ENCODE peak calls at places on chromosomes 4 and X, in five cellular contexts. One of them, this sample, is unnamed.

GRCh38 chrX:65744965-65745364 is 77.5 kb downstream of the MSN start:
- DNase-seq in esophagus muscularis mucosa: no peak
- DNase-seq in SK-N-SH: no peak
- DNase-seq in transverse colon: no peak
- DNase-seq in breast epithelium: no peak
- DNase-seq in this sample: no peak

GRCh38 chr4:17785858-17786257 is 4.4 kb upstream of the FAM184B start:
- DNase-seq in esophagus muscularis mucosa: no peak
- DNase-seq in SK-N-SH: no peak
- DNase-seq in transverse colon: no peak
- DNase-seq in breast epithelium: no peak
- DNase-seq in this sample: no peak

GRCh38 chr4:78145622-78146021 is 88.5 kb downstream of the FRAS1 start:
- DNase-seq in esophagus muscularis mucosa: no peak
- DNase-seq in SK-N-SH: no peak
- DNase-seq in transverse colon: no peak
- DNase-seq in breast epithelium: no peak
- DNase-seq in this sample: no peak

GRCh38 chrX:1283093-1283492 is 14.5 kb downstream of the CSF2RA start:
- DNase-seq in esophagus muscularis mucosa: no peak
- DNase-seq in SK-N-SH: no peak
- DNase-seq in transverse colon: no peak
- DNase-seq in breast epithelium: no peak
- DNase-seq in this sample: no peak

GRCh38 chr4:76208005-76208765 is 5.4 kb downstream of the SCARB2 start:
- DNase-seq in esophagus muscularis mucosa: peak; percentile 94
- DNase-seq in SK-N-SH: peak; percentile 32
- DNase-seq in transverse colon: peak; percentile 82
- DNase-seq in breast epithelium: peak; percentile 63
- DNase-seq in this sample: peak; percentile 93

GRCh38 chr4:16865209-16865896 is 33.1 kb downstream of the LDB2 start:
- DNase-seq in esophagus muscularis mucosa: no peak
- DNase-seq in SK-N-SH: no peak
- DNase-seq in transverse colon: no peak
- DNase-seq in breast epithelium: no peak
- DNase-seq in this sample: no peak

GRCh38 chr4:112766422-112766821 is 129.5 kb downstream of the LARP7 start:
- DNase-seq in esophagus muscularis mucosa: no peak
- DNase-seq in SK-N-SH: no peak
- DNase-seq in transverse colon: no peak
- DNase-seq in breast epithelium: no peak
- DNase-seq in this sample: no peak

GRCh38 chrX:13664026-13664425 is 11.1 kb downstream of the TCEANC start:
- DNase-seq in esophagus muscularis mucosa: no peak
- DNase-seq in SK-N-SH: no peak
- DNase-seq in transverse colon: no peak
- DNase-seq in breast epithelium: no peak
- DNase-seq in this sample: no peak

GRCh38 chr4:30380404-30380998 is 339.7 kb upstream of the PCDH7 start:
- DNase-seq in esophagus muscularis mucosa: no peak
- DNase-seq in SK-N-SH: peak; percentile 17
- DNase-seq in transverse colon: peak; percentile 28
- DNase-seq in breast epithelium: no peak
- DNase-seq in this sample: no peak

GRCh38 chr4:186018261-186018660 is 50.7 kb upstream of the TLR3 start:
- DNase-seq in esophagus muscularis mucosa: no peak
- DNase-seq in SK-N-SH: no peak
- DNase-seq in transverse colon: no peak
- DNase-seq in breast epithelium: no peak
- DNase-seq in this sample: no peak

GRCh38 chr4:152970102-152970820 is 34.1 kb downstream of the FHDC1 start:
- DNase-seq in esophagus muscularis mucosa: no peak
- DNase-seq in SK-N-SH: no peak
- DNase-seq in transverse colon: no peak
- DNase-seq in breast epithelium: no peak
- DNase-seq in this sample: no peak

GRCh38 chr4:6489962-6490361 is 17.5 kb upstream of the PPP2R2C start:
- DNase-seq in esophagus muscularis mucosa: peak; percentile 39
- DNase-seq in SK-N-SH: no peak
- DNase-seq in transverse colon: no peak
- DNase-seq in breast epithelium: peak; percentile 33
- DNase-seq in this sample: no peak

GRCh38 chr4:15455290-15455689 is 14.4 kb upstream of the CC2D2A start:
- DNase-seq in esophagus muscularis mucosa: peak; percentile 92
- DNase-seq in SK-N-SH: no peak
- DNase-seq in transverse colon: peak; percentile 11
- DNase-seq in breast epithelium: no peak
- DNase-seq in this sample: peak; percentile 89

GRCh38 chr4:103018391-103019318 is 850 bp downstream of the SLC9B1 start:
- DNase-seq in esophagus muscularis mucosa: no peak
- DNase-seq in SK-N-SH: peak; percentile 19
- DNase-seq in transverse colon: peak; percentile 30
- DNase-seq in breast epithelium: no peak
- DNase-seq in this sample: peak; percentile 74

GRCh38 chr4:77599378-77599777 is 6.2 kb upstream of the CXCL13 start:
- DNase-seq in esophagus muscularis mucosa: no peak
- DNase-seq in SK-N-SH: peak; percentile 20
- DNase-seq in transverse colon: no peak
- DNase-seq in breast epithelium: no peak
- DNase-seq in this sample: no peak

GRCh38 chrX:107629533-107629909 is 1.2 kb downstream of the PRPS1 start:
- DNase-seq in esophagus muscularis mucosa: no peak
- DNase-seq in SK-N-SH: peak; percentile 25
- DNase-seq in transverse colon: no peak
- DNase-seq in breast epithelium: no peak
- DNase-seq in this sample: no peak

GRCh38 chr4:76293705-76294274 is 12.7 kb upstream of the STBD1 start:
- DNase-seq in esophagus muscularis mucosa: no peak
- DNase-seq in SK-N-SH: no peak
- DNase-seq in transverse colon: no peak
- DNase-seq in breast epithelium: no peak
- DNase-seq in this sample: no peak

GRCh38 chr4:123621072-123621705 is 224.6 kb downstream of the SPRY1 start:
- DNase-seq in esophagus muscularis mucosa: no peak
- DNase-seq in SK-N-SH: no peak
- DNase-seq in transverse colon: no peak
- DNase-seq in breast epithelium: no peak
- DNase-seq in this sample: no peak

GRCh38 chr4:139515531-139515958 is 40.5 kb downstream of the SETD7 start:
- DNase-seq in esophagus muscularis mucosa: no peak
- DNase-seq in SK-N-SH: no peak
- DNase-seq in transverse colon: no peak
- DNase-seq in breast epithelium: no peak
- DNase-seq in this sample: no peak

GRCh38 chrX:71622347-71623104 is 4.2 kb upstream of the CXCR3 start:
- DNase-seq in esophagus muscularis mucosa: no peak
- DNase-seq in SK-N-SH: peak; percentile 35
- DNase-seq in transverse colon: peak; percentile 87
- DNase-seq in breast epithelium: peak; percentile 58
- DNase-seq in this sample: peak; percentile 93

GRCh38 chrX:12970691-12971202 is 4.2 kb upstream of the TMSB4X start:
- DNase-seq in esophagus muscularis mucosa: no peak
- DNase-seq in SK-N-SH: no peak
- DNase-seq in transverse colon: no peak
- DNase-seq in breast epithelium: no peak
- DNase-seq in this sample: no peak

GRCh38 chr4:41873380-41874295 is 61.6 kb upstream of the TMEM33 start:
- DNase-seq in esophagus muscularis mucosa: no peak
- DNase-seq in SK-N-SH: peak; percentile 88
- DNase-seq in transverse colon: no peak
- DNase-seq in breast epithelium: no peak
- DNase-seq in this sample: no peak

GRCh38 chrX:129650821-129651510 is 3.8 kb downstream of the APLN start:
- DNase-seq in esophagus muscularis mucosa: peak; percentile 50
- DNase-seq in SK-N-SH: no peak
- DNase-seq in transverse colon: no peak
- DNase-seq in breast epithelium: no peak
- DNase-seq in this sample: no peak

GRCh38 chr4:109434793-109435080 is 1.1 kb downstream of the SEC24B start:
- DNase-seq in esophagus muscularis mucosa: no peak
- DNase-seq in SK-N-SH: no peak
- DNase-seq in transverse colon: no peak
- DNase-seq in breast epithelium: no peak
- DNase-seq in this sample: no peak

GRCh38 chr4:109436504-109436903 is 2.9 kb downstream of the SEC24B start:
- DNase-seq in esophagus muscularis mucosa: no peak
- DNase-seq in SK-N-SH: no peak
- DNase-seq in transverse colon: no peak
- DNase-seq in breast epithelium: no peak
- DNase-seq in this sample: no peak

GRCh38 chr4:109434007-109434792 is 585 bp downstream of the SEC24B start:
- DNase-seq in esophagus muscularis mucosa: no peak
- DNase-seq in SK-N-SH: peak; percentile 64
- DNase-seq in transverse colon: peak; percentile 35
- DNase-seq in breast epithelium: no peak
- DNase-seq in this sample: peak; percentile 71

GRCh38 chr4:109433281-109434006 is at the start of gene SEC24B:
- DNase-seq in esophagus muscularis mucosa: peak; percentile 96
- DNase-seq in SK-N-SH: peak; percentile 93
- DNase-seq in transverse colon: peak; percentile 92
- DNase-seq in breast epithelium: peak; percentile 86
- DNase-seq in this sample: peak; percentile 92

DNA sequence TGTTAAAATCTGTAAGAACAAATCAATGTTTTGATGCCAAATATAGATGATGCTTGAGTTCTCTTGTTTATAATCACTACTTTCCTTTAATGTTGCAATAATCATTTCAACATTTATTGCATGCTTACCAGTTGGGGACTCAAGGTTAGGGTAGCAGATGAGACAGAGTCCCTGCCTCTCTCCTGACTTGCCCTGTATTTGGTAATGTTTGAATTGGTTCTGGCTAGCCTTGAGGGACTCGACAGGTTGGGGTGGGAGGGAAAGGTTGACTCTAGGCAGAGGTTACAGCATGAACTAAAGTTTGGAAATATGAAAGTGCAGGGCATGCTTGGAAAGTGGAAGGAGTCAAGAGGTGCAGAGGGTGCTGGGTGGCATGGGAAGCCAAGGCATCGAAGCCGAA is 2.0 kb downstream of the SEC24B start:
- DNase-seq in esophagus muscularis mucosa: no peak
- DNase-seq in SK-N-SH: no peak
- DNase-seq in transverse colon: no peak
- DNase-seq in breast epithelium: no peak
- DNase-seq in this sample: no peak
- H3K4me3 ChIP-seq in esophagus muscularis mucosa: peak overlapping the region; percentile 89
- H3K4me3 ChIP-seq in SK-N-SH: peak overlapping the region; percentile 89
- H3K4me3 ChIP-seq in transverse colon: no peak overlapping the region
- H3K4me3 ChIP-seq in breast epithelium: no peak overlapping the region
- H3K4me3 ChIP-seq in this sample: no peak overlapping the region

DNA sequence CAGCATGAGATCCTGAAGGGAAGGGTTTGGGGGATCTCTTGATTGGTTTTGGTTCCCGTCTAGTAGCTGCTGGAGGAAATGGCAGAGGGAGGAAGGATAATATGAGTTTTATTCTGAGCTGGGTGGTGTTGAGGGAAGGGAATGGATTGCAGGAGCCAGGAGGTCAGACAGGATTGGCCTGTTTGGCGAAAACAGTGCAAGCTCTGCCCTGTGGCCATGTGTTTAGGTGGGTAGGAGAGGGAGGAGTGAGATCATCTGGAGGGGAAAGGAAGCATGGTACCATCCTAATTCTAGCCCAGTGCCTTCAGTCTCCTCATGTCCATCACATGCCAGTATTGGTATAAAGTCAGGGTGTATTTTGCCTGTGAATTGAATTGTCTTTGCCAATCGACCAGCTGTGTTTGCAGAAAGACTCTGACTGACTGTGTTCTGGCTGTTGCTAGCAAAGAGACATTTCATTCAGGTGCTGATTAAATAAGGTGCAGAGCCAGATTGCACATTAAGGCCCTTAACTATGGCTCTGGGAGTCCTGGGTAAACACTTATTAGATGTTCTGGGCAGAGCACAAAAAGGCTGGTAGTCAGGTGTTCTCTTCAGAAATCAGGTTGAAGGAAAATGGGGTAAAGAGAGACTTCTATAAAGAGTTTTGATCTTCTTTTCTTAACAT is 10.0 kb downstream of the TMEM164 start:
- DNase-seq in esophagus muscularis mucosa: no peak
- DNase-seq in SK-N-SH: no peak
- DNase-seq in transverse colon: no peak
- DNase-seq in breast epithelium: no peak
- DNase-seq in this sample: no peak
- TF ChIP-seq POLR2AphosphoS5 in esophagus muscularis mucosa: no peak
- TF ChIP-seq POLR2AphosphoS5 in SK-N-SH: no peak
- TF ChIP-seq POLR2AphosphoS5 in transverse colon: no peak
- TF ChIP-seq POLR2AphosphoS5 in breast epithelium: no peak
- TF ChIP-seq POLR2AphosphoS5 in this sample: no peak

GRCh38 chr4:13933163-13933562 is 305.6 kb upstream of the BOD1L1 start:
- DNase-seq in esophagus muscularis mucosa: no peak
- DNase-seq in SK-N-SH: no peak
- DNase-seq in transverse colon: no peak
- DNase-seq in breast epithelium: no peak
- DNase-seq in this sample: no peak
- TF ChIP-seq CTCF in esophagus muscularis mucosa: no peak
- TF ChIP-seq CTCF in SK-N-SH: no peak
- TF ChIP-seq CTCF in transverse colon: no peak
- TF ChIP-seq CTCF in breast epithelium: no peak
- TF ChIP-seq CTCF in this sample: no peak

GRCh38 chr4:183875251-183875825 is 29.8 kb upstream of the STOX2 start:
- DNase-seq in esophagus muscularis mucosa: peak; percentile 68
- DNase-seq in SK-N-SH: no peak
- DNase-seq in transverse colon: no peak
- DNase-seq in breast epithelium: no peak
- DNase-seq in this sample: no peak

GRCh38 chr4:183873389-183874185 is 31.5 kb upstream of the STOX2 start:
- DNase-seq in esophagus muscularis mucosa: no peak
- DNase-seq in SK-N-SH: no peak
- DNase-seq in transverse colon: no peak
- DNase-seq in breast epithelium: no peak
- DNase-seq in this sample: no peak

GRCh38 chr4:183878571-183878970 is 26.5 kb upstream of the STOX2 start:
- DNase-seq in esophagus muscularis mucosa: no peak
- DNase-seq in SK-N-SH: no peak
- DNase-seq in transverse colon: no peak
- DNase-seq in breast epithelium: no peak
- DNase-seq in this sample: no peak

GRCh38 chr4:183872531-183872930 is 32.6 kb upstream of the STOX2 start:
- DNase-seq in esophagus muscularis mucosa: no peak
- DNase-seq in SK-N-SH: peak; percentile 70
- DNase-seq in transverse colon: no peak
- DNase-seq in breast epithelium: no peak
- DNase-seq in this sample: no peak

DNA sequence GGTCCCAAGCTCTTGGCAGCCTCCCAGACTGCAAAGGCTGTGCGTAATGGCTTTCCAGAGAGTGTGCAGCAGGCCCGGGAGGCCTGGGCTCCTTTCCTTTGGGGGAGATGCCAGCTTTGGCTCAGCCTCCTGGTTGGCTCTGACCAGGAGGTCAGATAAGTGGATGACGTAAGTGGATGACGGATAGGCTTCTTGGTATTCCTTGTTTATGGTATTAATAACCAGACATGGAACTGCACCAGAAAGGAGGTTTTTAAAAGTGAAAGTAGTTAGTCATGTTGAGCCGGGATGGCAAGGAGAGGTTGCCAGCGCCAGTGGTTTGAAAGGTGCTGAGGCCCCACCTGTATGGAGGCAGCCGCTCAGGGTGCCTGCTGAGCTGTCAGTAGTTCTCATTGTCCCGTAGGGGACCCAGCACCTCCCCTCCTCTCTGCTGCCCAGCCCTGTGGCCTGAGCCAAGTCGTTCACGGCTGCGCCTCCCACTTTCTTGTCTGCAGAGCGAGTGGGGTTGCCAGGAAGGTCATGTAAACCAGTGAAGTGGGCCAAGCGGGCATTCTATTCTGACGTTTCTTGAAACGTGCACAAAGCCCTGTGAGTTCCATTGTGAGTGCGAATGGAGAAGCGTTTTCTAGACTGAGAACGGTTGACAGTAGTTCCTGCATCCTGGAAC is 28.7 kb upstream of the STOX2 start:
- DNase-seq in esophagus muscularis mucosa: peak; percentile 84
- DNase-seq in SK-N-SH: peak; percentile 88
- DNase-seq in transverse colon: peak; percentile 63
- DNase-seq in breast epithelium: no peak
- DNase-seq in this sample: peak; percentile 80
- H3K4me3 ChIP-seq in esophagus muscularis mucosa: peak overlapping the region; percentile 50
- H3K4me3 ChIP-seq in SK-N-SH: peak overlapping the region; percentile 49
- H3K4me3 ChIP-seq in transverse colon: no peak overlapping the region
- H3K4me3 ChIP-seq in breast epithelium: peak overlapping the region; percentile 42
- H3K4me3 ChIP-seq in this sample: peak overlapping the region; percentile 46

This sample was measured in sigmoid colon.